ENCODE peak calls at places on chromosomes 11 and 22, in nine cellular contexts. G is activated gamma-delta T cell treated with Interleukin-2 at 50 U/mL for 16 hours, I is mucosa of descending colon, J is nucleus accumbens, S is substantia nigra, N is mesendoderm, B is NCI-H460, Q is sciatic nerve, L is amniotic stem cell. Y is an unnamed sample.

GRCh38 chr11:33802414-33802950 is 28.2 kb upstream of the FBXO3 start:
- DNase-seq in G (no peak), I (peak), J (no peak), S (no peak), N (peak), B (peak), Q (no peak), L (peak), Y (no peak)

GRCh38 chr22:19723990-19724827 is 870 bp downstream of the GP1BB start:
- DNase-seq in G (no peak), I (no peak), J (no peak), S (no peak), N (peak), B (peak), Q (no peak), L (no peak), Y (no peak)

GRCh38 chr11:27926981-27927481 is 180.9 kb downstream of the KIF18A start:
- DNase-seq in G (no peak), I (no peak), J (no peak), S (no peak), N (peak), B (no peak), Q (no peak), L (peak), Y (no peak)

GRCh38 chr11:1540074-1540473 is 32.0 kb downstream of the DUSP8 start:
- DNase-seq in G (no peak), I (no peak), J (no peak), S (no peak), N (no peak), B (no peak), Q (no peak), L (no peak), Y (no peak)

GRCh38 chr11:116731097-116731761 is 41.6 kb downstream of the BUD13 start:
- DNase-seq in G (no peak), I (no peak), J (peak), S (no peak), N (peak), B (no peak), Q (peak), L (no peak), Y (peak)

GRCh38 chr22:23762866-23763578 is at the start of gene C22orf15:
- DNase-seq in G (peak), I (no peak), J (no peak), S (no peak), N (peak), B (no peak), Q (no peak), L (no peak), Y (no peak)

GRCh38 chr11:128624269-128625170 is 37.2 kb upstream of the ETS1 start:
- DNase-seq in G (peak), I (peak), J (no peak), S (no peak), N (no peak), B (no peak), Q (no peak), L (no peak), Y (no peak)

GRCh38 chr22:21000987-21001600 is 824 bp downstream of the THAP7 start:
- DNase-seq in G (no peak), I (no peak), J (no peak), S (no peak), N (no peak), B (no peak), Q (no peak), L (no peak), Y (no peak)

GRCh38 chr22:48740731-48741405 is 1086.8 kb downstream of the BRD1 start:
- DNase-seq in G (no peak), I (no peak), J (no peak), S (no peak), N (no peak), B (no peak), Q (peak), L (no peak), Y (no peak)

GRCh38 chr11:662689-663274 is 25.7 kb downstream of the DRD4 start:
- DNase-seq in G (no peak), I (peak), J (no peak), S (no peak), N (peak), B (peak), Q (peak), L (no peak), Y (peak)

GRCh38 chr22:49426618-49427266 is 400.9 kb downstream of the BRD1 start:
- DNase-seq in G (no peak), I (no peak), J (no peak), S (no peak), N (no peak), B (no peak), Q (no peak), L (no peak), Y (no peak)

GRCh38 chr22:40602231-40602630 is 34.3 kb downstream of the MRTFA start:
- DNase-seq in G (no peak), I (no peak), J (no peak), S (no peak), N (no peak), B (no peak), Q (no peak), L (no peak), Y (no peak)

GRCh38 chr11:17314232-17314547 is 37.4 kb upstream of the NCR3LG1 start:
- DNase-seq in G (no peak), I (no peak), J (no peak), S (no peak), N (no peak), B (no peak), Q (no peak), L (peak), Y (no peak)

GRCh38 chr11:61826930-61827572 is 1.0 kb upstream of the FADS2 start:
- DNase-seq in G (no peak), I (no peak), J (no peak), S (no peak), N (no peak), B (no peak), Q (no peak), L (no peak), Y (peak)

GRCh38 chr11:34972892-34973291 is 56.5 kb downstream of the PDHX start:
- DNase-seq in G (no peak), I (no peak), J (no peak), S (no peak), N (no peak), B (no peak), Q (no peak), L (no peak), Y (no peak)

GRCh38 chr11:42175203-42175602 is 715.8 kb upstream of the LRRC4C start:
- DNase-seq in G (no peak), I (no peak), J (no peak), S (no peak), N (no peak), B (no peak), Q (no peak), L (no peak), Y (no peak)

GRCh38 chr22:39130892-39131855 is 21.3 kb downstream of the CBX7 start:
- DNase-seq in G (no peak), I (no peak), J (no peak), S (no peak), N (no peak), B (no peak), Q (peak), L (no peak), Y (no peak)

GRCh38 chr22:37566329-37566837 is 6.1 kb downstream of the CDC42EP1 start:
- DNase-seq in G (peak), I (no peak), J (no peak), S (no peak), N (no peak), B (no peak), Q (no peak), L (no peak), Y (peak)

GRCh38 chr11:36719708-36720107 is 121.7 kb upstream of the RAG2 start:
- DNase-seq in G (no peak), I (no peak), J (no peak), S (no peak), N (peak), B (no peak), Q (no peak), L (no peak), Y (no peak)

GRCh38 chr22:40610329-40610850 is 26.1 kb downstream of the MRTFA start:
- DNase-seq in G (no peak), I (no peak), J (no peak), S (no peak), N (no peak), B (no peak), Q (no peak), L (no peak), Y (no peak)

GRCh38 chr22:46382524-46382923 is 47.0 kb downstream of the TRMU start:
- DNase-seq in G (no peak), I (no peak), J (no peak), S (no peak), N (no peak), B (no peak), Q (no peak), L (no peak), Y (no peak)

GRCh38 chr11:126282742-126283591 is at the start of gene TIRAP:
- DNase-seq in G (peak), I (peak), J (no peak), S (no peak), N (peak), B (no peak), Q (peak), L (peak), Y (peak)

GRCh38 chr11:72426054-72426757 is 8.1 kb downstream of the CLPB start:
- DNase-seq in G (no peak), I (no peak), J (no peak), S (no peak), N (peak), B (no peak), Q (no peak), L (no peak), Y (no peak)

GRCh38 chr11:69002101-69002742 is 10.8 kb downstream of the MRGPRF start:
- DNase-seq in G (no peak), I (no peak), J (no peak), S (no peak), N (no peak), B (no peak), Q (peak), L (no peak), Y (no peak)

GRCh38 chr22:45207981-45208664 is 32.6 kb downstream of the KIAA0930 start:
- DNase-seq in G (no peak), I (no peak), J (no peak), S (no peak), N (no peak), B (no peak), Q (peak), L (no peak), Y (no peak)

GRCh38 chr11:35717043-35717442 is 54.5 kb downstream of the TRIM44 start:
- DNase-seq in G (no peak), I (no peak), J (no peak), S (no peak), N (peak), B (no peak), Q (no peak), L (no peak), Y (no peak)

GRCh38 chr22:29014773-29015172 is 46.9 kb downstream of the C22orf31 start:
- DNase-seq in G (no peak), I (no peak), J (no peak), S (no peak), N (no peak), B (no peak), Q (peak), L (no peak), Y (no peak)

GRCh38 chr11:22922672-22923071 is 62.4 kb upstream of the CCDC179 start:
- DNase-seq in G (no peak), I (no peak), J (no peak), S (no peak), N (peak), B (no peak), Q (no peak), L (no peak), Y (no peak)

GRCh38 chr11:119169272-119169719 is 771 bp downstream of the NLRX1 start:
- DNase-seq in G (no peak), I (no peak), J (no peak), S (no peak), N (peak), B (no peak), Q (no peak), L (no peak), Y (peak)

GRCh38 chr22:40720538-40721256 is 41.4 kb downstream of the MCHR1 start:
- DNase-seq in G (no peak), I (no peak), J (no peak), S (no peak), N (no peak), B (no peak), Q (no peak), L (no peak), Y (no peak)

Y was measured in upper lobe of right lung.